ENCODE peak calls at places on chromosomes 4 and X, in five cellular contexts. M is breast epithelium, V is upper lobe of left lung, L is prostate gland, J is H54. F is an unnamed sample.

GRCh38 chr4:20592666-20593065 is 107.6 kb upstream of the PACRGL start:
- DNase-seq in M (no peak), V (no peak), L (no peak), J (no peak), F (no peak)

GRCh38 chrX:23434356-23434884 is 99.8 kb downstream of the PTCHD1 start:
- DNase-seq in M (peak), V (no peak), L (peak), J (no peak), F (peak)

GRCh38 chr4:90951037-90951436 is 823.8 kb downstream of the CCSER1 start:
- DNase-seq in M (no peak), V (no peak), L (peak), J (no peak), F (no peak)

GRCh38 chrX:120560405-120560841 is 339 bp downstream of the CUL4B start:
- DNase-seq in M (no peak), V (no peak), L (peak), J (no peak), F (peak)

GRCh38 chrX:153537526-153538295 is 20.3 kb downstream of the ATP2B3 start:
- DNase-seq in M (no peak), V (peak), L (no peak), J (no peak), F (no peak)

GRCh38 chr4:79917246-79917645 is 155.8 kb downstream of the ANTXR2 start:
- DNase-seq in M (no peak), V (no peak), L (no peak), J (no peak), F (peak)

GRCh38 chrX:15405846-15406245 is 21.6 kb upstream of the VEGFD start:
- DNase-seq in M (no peak), V (no peak), L (no peak), J (no peak), F (no peak)

GRCh38 chr4:56874166-56874565 is 33.5 kb upstream of the REST start:
- DNase-seq in M (no peak), V (no peak), L (peak), J (no peak), F (no peak)

GRCh38 chr4:180084561-180084960 is 2158.6 kb upstream of the TENM3 start:
- DNase-seq in M (no peak), V (no peak), L (no peak), J (no peak), F (no peak)

GRCh38 chr4:7073526-7074390 is 5.9 kb upstream of the GRPEL1 start:
- DNase-seq in M (no peak), V (no peak), L (peak), J (peak), F (peak)

GRCh38 chr4:113170818-113171468 is 121.5 kb downstream of the ANK2 start:
- DNase-seq in M (no peak), V (no peak), L (no peak), J (no peak), F (no peak)

GRCh38 chrX:24027985-24028384 is 999 bp upstream of the KLHL15 start:
- DNase-seq in M (no peak), V (no peak), L (no peak), J (no peak), F (no peak)

GRCh38 chrX:77639820-77640219 is 146.2 kb downstream of the ATRX start:
- DNase-seq in M (no peak), V (no peak), L (no peak), J (no peak), F (no peak)

GRCh38 chr4:112509243-112510190 is 6.5 kb downstream of the NEUROG2 start:
- DNase-seq in M (no peak), V (peak), L (no peak), J (no peak), F (no peak)

GRCh38 chr4:55124337-55125076 is 888 bp downstream of the KDR start:
- DNase-seq in M (no peak), V (peak), L (no peak), J (no peak), F (peak)

GRCh38 chrX:16601885-16602284 is 48.1 kb upstream of the S100G start:
- DNase-seq in M (no peak), V (no peak), L (no peak), J (no peak), F (no peak)

GRCh38 chr4:53646792-53647191 is 55.5 kb upstream of the LNX1 start:
- DNase-seq in M (no peak), V (no peak), L (no peak), J (no peak), F (no peak)

GRCh38 chr4:124640037-124640730 is 72.3 kb downstream of the ANKRD50 start:
- DNase-seq in M (no peak), V (no peak), L (no peak), J (peak), F (peak)

GRCh38 chrX:7205037-7205577 is 57.2 kb upstream of the PUDP start:
- DNase-seq in M (no peak), V (no peak), L (no peak), J (no peak), F (no peak)

GRCh38 chrX:73239242-73239641 is 24.6 kb upstream of the NAP1L2 start:
- DNase-seq in M (no peak), V (no peak), L (no peak), J (no peak), F (no peak)

GRCh38 chrX:125137521-125137920 is 182.2 kb upstream of the TEX13C start:
- DNase-seq in M (no peak), V (no peak), L (no peak), J (no peak), F (no peak)

GRCh38 chrX:107738768-107739167 is 36.8 kb downstream of the TSC22D3 start:
- DNase-seq in M (no peak), V (no peak), L (no peak), J (no peak), F (no peak)

GRCh38 chr4:183142566-183143545 is 43.8 kb downstream of the WWC2 start:
- DNase-seq in M (peak), V (no peak), L (peak), J (no peak), F (peak)

GRCh38 chr4:120446051-120446567 is 379.5 kb upstream of the MAD2L1 start:
- DNase-seq in M (no peak), V (no peak), L (no peak), J (no peak), F (no peak)

GRCh38 chr4:74096265-74096980 is 2.6 kb downstream of the CXCL2 start:
- DNase-seq in M (no peak), V (no peak), L (no peak), J (no peak), F (no peak)

DNA sequence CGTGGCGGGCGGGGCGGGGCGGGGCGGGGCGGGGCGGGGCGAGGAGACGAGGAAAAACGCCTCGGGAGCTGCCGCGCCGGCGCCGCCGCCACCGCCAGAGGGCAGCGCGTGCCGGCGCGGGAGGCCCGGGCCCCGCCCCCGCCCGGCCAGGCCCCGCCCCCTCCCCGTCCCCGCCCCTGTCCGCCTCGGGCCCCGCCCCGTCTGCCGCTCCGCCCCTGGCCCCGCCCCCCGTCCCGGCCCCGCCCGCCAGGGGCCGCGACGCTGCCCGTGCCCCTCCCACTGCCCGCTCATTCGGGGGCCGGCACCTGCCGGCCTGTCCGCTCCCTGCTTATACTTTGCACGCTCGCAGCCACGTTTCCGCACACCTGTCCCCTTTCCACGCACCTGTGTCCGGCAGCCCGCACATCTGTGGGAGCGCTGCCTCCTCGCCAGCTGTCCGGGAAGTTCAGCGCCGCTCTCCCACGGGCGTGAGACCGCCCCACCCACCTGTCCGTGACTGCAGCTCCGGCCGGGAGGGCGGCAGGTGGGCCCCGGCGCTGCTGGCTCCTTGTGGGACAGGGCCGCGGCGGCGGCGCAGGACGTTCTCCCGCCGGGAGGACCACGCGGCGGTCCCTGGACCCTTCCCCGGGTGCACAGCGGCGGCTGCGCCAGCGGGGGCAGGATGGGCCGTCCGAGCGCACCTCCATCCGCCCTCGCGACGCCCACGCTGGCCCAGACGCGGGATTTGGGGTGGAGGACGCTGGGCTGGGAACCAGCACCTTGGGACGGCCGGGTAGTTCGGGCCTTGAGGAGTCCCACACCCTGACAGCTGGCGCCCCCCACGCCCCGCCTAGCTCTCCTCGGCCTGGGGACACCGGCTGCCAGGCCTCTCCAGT is 1.5 kb upstream of the FGFRL1 start:
- DNase-seq in M (peak), V (peak), L (peak), J (peak), F (peak)
- TF ChIP-seq POLR2A in M (no peak), V (peak), L (peak), J (no peak), F (no peak)

DNA sequence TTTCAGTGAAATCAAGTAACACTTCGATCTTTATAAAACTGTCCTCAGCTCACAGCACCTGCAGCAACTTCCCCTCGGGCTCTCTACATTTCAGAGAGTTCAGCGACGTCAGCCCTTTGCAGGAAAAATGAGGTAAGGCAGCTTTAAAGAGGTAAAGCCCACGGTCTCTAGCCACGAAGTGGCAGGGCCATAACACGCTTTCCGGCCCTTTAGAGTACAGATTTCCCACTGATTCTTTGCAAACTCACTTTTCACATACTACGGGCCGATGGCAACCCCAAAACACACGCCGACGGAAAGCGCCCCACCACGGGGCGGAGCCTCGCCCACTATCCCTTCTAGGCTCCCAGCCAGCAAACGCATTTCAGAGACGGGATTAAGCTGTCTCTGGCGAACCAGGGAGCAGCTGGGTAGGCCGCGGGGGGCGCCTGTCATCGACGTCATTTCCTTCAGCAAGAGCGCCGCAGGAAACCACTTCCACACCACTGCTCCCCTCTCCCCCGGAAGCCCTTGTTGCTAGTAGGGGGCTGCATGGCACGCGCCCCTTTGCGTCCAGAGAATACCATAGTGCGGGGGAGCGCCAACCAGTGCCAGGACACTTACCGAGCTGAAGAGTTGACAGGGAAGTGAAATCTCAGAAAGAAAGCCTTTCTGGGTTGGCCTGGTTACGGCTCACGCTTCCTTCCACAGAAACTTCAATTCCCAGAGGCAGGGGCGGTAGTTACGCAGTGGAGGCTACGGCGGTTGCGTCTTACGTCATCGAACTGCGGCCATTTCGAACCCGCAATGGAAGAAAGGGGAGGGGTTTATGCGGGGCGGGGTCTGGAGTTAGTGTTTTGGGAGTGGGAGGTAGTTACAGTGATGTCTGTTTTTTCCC is at the start of gene TRMT10A:
- DNase-seq in M (peak), V (peak), L (peak), J (peak), F (peak)
- TF ChIP-seq POLR2A in M (peak), V (peak), L (peak), J (peak), F (no peak)

GRCh38 chr4:83572848-83573247 is 36.9 kb downstream of the GPAT3 start:
- DNase-seq in M (no peak), V (no peak), L (no peak), J (no peak), F (no peak)
- TF ChIP-seq POLR2A in M (no peak), V (no peak), L (no peak), J (no peak), F (no peak)

DNA sequence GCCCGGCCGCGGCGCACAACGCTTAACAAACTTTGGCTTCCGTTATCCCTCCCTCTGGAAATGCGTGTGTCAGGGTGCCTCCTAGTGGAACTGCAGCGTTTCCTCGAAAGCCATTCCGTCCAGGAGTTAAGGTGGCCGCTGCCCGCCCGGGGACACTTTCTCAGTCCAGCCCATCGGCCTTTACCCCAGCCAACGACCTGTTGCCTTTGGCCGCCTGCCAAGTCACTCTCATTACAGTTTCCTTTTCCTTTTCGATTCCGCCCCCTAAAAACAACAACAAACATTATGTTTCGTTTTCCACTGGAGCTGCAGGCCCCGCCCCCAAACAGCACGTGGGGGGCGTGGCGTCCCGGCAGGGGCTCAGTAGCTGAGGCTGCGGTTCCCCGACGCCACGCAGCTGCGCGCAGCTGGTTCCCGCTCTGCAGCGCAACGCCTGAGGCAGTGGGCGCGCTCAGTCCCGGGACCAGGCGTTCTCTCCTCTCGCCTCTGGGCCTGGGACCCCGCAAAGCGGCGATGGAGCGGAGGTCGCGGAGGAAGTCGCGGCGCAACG is at the start of gene HERC5:
- DNase-seq in M (peak), V (peak), L (peak), J (peak), F (peak)
- TF ChIP-seq POLR2A in M (no peak), V (peak), L (peak), J (no peak), F (no peak)

DNA sequence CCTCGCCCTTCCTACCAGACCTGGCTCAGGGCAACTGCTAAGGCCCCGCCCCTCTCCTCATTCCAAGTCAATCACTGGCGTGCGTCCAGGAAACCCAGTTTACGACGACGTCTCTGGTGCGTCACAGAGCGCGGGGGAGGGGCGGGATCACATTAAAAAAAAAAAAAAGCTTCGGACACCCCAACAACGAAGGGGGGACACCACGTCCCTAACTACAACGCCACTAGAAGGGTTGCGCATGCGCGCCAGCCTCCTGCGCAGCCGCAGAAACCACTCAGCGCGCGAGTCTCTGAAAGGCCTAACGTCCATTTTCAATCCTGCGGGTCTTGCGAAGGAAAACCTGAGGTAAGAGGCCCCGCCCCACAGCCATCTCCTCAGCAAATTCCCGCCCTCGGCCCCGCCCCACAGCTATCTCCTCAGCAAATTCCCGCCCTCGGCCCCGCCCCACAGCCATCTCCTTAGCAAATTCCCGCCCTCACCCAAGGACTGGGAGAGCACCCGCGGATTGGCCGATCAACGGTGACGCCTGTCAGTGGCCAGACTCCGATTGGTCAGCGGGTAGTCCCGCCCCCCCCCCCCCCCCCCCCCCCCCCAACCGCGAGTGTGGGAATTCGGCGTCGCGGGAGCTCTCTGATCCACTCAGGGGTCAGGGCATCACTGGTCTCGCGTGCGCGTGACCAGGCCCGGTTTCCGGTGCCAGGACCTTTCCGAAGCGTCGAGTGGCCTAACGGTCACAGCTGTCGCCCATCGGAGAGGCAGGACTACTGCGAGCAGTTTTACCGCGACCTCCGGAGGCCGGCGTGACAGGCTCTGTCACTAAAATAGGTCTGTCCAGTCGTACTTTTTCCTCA is at the start of gene SCML1:
- DNase-seq in M (peak), V (peak), L (peak), J (peak), F (peak)
- TF ChIP-seq POLR2A in M (peak), V (peak), L (peak), J (peak), F (no peak)

DNA sequence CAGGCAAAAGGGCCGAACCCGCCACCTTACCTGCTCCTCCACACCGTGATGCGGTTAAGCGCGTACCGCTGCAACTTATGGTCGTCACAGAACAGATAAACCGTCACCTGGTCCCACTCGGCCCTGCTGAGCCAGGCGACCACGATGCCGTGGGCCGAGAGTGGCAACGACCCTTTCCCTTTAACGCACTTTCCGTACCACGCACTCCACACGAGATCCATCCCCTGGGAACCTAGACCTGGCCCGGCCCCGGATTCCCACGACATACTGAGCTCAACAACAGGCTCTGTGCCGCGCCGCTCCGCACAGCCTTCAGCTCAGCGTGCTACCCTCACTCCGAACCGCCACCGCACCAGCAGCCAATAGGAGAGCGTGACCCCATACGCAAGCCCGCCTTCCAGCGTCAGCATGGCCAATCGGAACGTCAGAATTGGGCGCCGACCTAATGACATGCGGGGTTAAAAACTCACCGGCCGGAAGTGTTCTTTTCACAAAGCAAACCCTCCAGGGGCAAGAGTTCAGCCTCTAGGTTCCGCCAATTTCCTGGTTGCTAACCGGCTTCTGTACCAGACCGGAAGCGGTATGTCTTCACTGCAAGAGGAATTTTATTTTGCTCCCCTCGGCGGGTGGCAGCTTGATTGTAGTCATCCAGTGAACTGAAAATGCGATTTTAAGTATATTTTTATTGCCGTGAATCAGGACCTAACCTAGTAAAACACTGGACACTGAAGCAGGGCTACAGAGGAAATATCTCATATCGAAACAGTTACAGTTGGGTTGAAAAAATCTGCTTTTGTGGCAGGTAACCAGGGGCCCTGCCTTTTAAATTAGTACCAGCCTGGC is at the start of gene LAS1L:
- DNase-seq in M (peak), V (peak), L (peak), J (peak), F (peak)
- TF ChIP-seq POLR2A in M (peak), V (peak), L (no peak), J (peak), F (peak)

DNA sequence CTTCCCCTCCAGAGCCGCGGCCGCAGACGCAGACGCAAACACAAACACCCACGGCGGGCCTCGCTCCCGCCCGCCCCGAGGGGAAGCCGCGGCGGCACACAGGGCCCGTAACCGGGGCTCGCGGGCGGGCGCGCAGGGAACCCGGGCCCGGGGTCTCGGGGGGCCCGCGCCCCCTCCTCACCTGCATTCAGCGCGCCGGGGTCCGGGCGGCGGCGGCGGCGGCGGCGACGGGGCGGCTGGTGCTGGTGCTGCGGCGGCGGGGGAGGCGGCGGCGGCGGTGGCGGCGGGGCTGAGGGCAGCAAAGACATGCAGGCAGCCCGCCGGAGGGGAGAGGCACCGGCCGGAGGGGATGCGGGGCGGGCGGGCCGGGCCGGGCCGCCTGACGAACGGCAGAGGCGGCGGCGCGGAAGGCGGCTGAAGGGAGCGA is 254 bp upstream of the CNOT6L start:
- DNase-seq in M (no peak), V (no peak), L (no peak), J (peak), F (peak)
- TF ChIP-seq POLR2A in M (no peak), V (no peak), L (no peak), J (no peak), F (no peak)

F was measured in thyroid gland.